ENCODE peak calls at places on chromosomes 11 and 22, in ten cellular contexts. I is retina; M is NB4; K is stimulated activated effector memory CD8-positive, alpha-beta T cell treated with anti-CD3 and anti-CD28 coated beads, Interleukin-12 subunit alpha, Interleukin-12 subunit beta, amount 100 ng/mL, for 72 hours; A is pancreas; P is hypothalamus; L is EL; Q is NCI-H1694; E is stimulated activated CD4-positive, alpha-beta T cell treated with anti-CD3 and anti-CD28 coated beads, TNF-alpha, amount 100 ng/mL, for 4 hours; G is AG09319. W is an unnamed sample.

GRCh38 chr11:65291613-65292012 is 23.1 kb upstream of the CDC42EP2 start:
- DNase-seq in I (no peak), M (no peak), K (no peak), A (no peak), P (no peak), L (peak), Q (no peak), E (no peak), G (no peak), W (no peak)

GRCh38 chr22:22061085-22062077 is 78.8 kb upstream of the TOP3B start:
- DNase-seq in I (peak), M (peak), K (no peak), A (no peak), P (no peak), L (peak), Q (peak), E (no peak), G (peak), W (peak)

GRCh38 chr11:67662142-67662805 is 11.7 kb upstream of the ACY3 start:
- DNase-seq in I (no peak), M (no peak), K (no peak), A (no peak), P (no peak), L (no peak), Q (no peak), E (no peak), G (no peak), W (no peak)

GRCh38 chr11:105937331-105937730 is 84.7 kb downstream of the MSANTD4 start:
- DNase-seq in I (no peak), M (no peak), K (no peak), A (no peak), P (no peak), L (peak), Q (no peak), E (no peak), G (no peak), W (no peak)

GRCh38 chr11:11141019-11141418 is 212.0 kb downstream of the CSNK2A3 start:
- DNase-seq in I (no peak), M (no peak), K (no peak), A (no peak), P (no peak), L (no peak), Q (no peak), E (no peak), G (no peak), W (no peak)

GRCh38 chr11:63608353-63609345 is 5.6 kb downstream of the PLAAT3 start:
- DNase-seq in I (no peak), M (no peak), K (no peak), A (no peak), P (no peak), L (peak), Q (no peak), E (no peak), G (no peak), W (no peak)

GRCh38 chr11:54603898-54604297 is at the start of gene OR4C46:
- DNase-seq in I (no peak), M (no peak), K (no peak), A (no peak), P (no peak), L (no peak), Q (no peak), E (no peak), G (no peak), W (no peak)

GRCh38 chr11:816433-816779 is 2.3 kb upstream of the PNPLA2 start:
- DNase-seq in I (no peak), M (no peak), K (no peak), A (no peak), P (no peak), L (no peak), Q (no peak), E (no peak), G (no peak), W (no peak)

GRCh38 chr11:69918938-69919650 is 99.9 kb upstream of the FGF3 start:
- DNase-seq in I (peak), M (peak), K (peak), A (peak), P (peak), L (peak), Q (peak), E (peak), G (no peak), W (peak)

GRCh38 chr11:107689317-107690202 is 22.3 kb downstream of the SLN start:
- DNase-seq in I (peak), M (peak), K (peak), A (peak), P (peak), L (peak), Q (peak), E (peak), G (peak), W (peak)

GRCh38 chr11:124394408-124394807 is 4.4 kb downstream of the OR8B3 start:
- DNase-seq in I (no peak), M (peak), K (no peak), A (no peak), P (no peak), L (peak), Q (no peak), E (no peak), G (no peak), W (no peak)

GRCh38 chr22:43210631-43211515 is 23.9 kb upstream of the TTLL12 start:
- DNase-seq in I (no peak), M (no peak), K (no peak), A (no peak), P (no peak), L (no peak), Q (no peak), E (no peak), G (no peak), W (no peak)

GRCh38 chr11:14148653-14149273 is 186.2 kb downstream of the SPON1 start:
- DNase-seq in I (no peak), M (peak), K (no peak), A (no peak), P (no peak), L (peak), Q (peak), E (no peak), G (peak), W (peak)

GRCh38 chr11:61491736-61492395 is 16.7 kb upstream of the LRRC10B start:
- DNase-seq in I (no peak), M (no peak), K (no peak), A (no peak), P (no peak), L (no peak), Q (no peak), E (no peak), G (no peak), W (no peak)

GRCh38 chr22:45094826-45095225 is 68.9 kb upstream of the NUP50 start:
- DNase-seq in I (no peak), M (no peak), K (no peak), A (no peak), P (no peak), L (no peak), Q (no peak), E (no peak), G (no peak), W (no peak)

GRCh38 chr11:107707807-107708206 is 4.0 kb downstream of the SLN start:
- DNase-seq in I (no peak), M (no peak), K (no peak), A (no peak), P (no peak), L (no peak), Q (no peak), E (no peak), G (no peak), W (no peak)

GRCh38 chr11:96012086-96012824 is 88.3 kb upstream of the MTMR2 start:
- DNase-seq in I (peak), M (peak), K (no peak), A (no peak), P (peak), L (peak), Q (peak), E (peak), G (peak), W (no peak)

GRCh38 chr11:77068461-77069335 is 1.9 kb downstream of the CAPN5 start:
- DNase-seq in I (no peak), M (no peak), K (no peak), A (no peak), P (no peak), L (no peak), Q (no peak), E (no peak), G (no peak), W (no peak)

GRCh38 chr22:37906364-37907008 is 389 bp downstream of the MICALL1 start:
- DNase-seq in I (no peak), M (peak), K (peak), A (peak), P (no peak), L (peak), Q (no peak), E (no peak), G (no peak), W (no peak)

GRCh38 chr11:2271327-2272240 is 1.2 kb upstream of the ASCL2 start:
- DNase-seq in I (peak), M (no peak), K (no peak), A (peak), P (no peak), L (no peak), Q (no peak), E (no peak), G (no peak), W (no peak)

GRCh38 chr22:40326905-40327735 is 19.2 kb upstream of the ADSL start:
- DNase-seq in I (no peak), M (no peak), K (no peak), A (no peak), P (no peak), L (peak), Q (no peak), E (no peak), G (no peak), W (no peak)

GRCh38 chr11:1695548-1696108 is 1.4 kb upstream of the KRTAP5-6 start:
- DNase-seq in I (no peak), M (no peak), K (no peak), A (no peak), P (no peak), L (no peak), Q (no peak), E (no peak), G (no peak), W (no peak)

GRCh38 chr11:69169479-69169878 is 13.7 kb downstream of the SMIM38 start:
- DNase-seq in I (no peak), M (no peak), K (no peak), A (no peak), P (no peak), L (no peak), Q (no peak), E (no peak), G (no peak), W (no peak)

GRCh38 chr11:128550967-128551522 is 36.3 kb downstream of the ETS1 start:
- DNase-seq in I (no peak), M (no peak), K (no peak), A (no peak), P (no peak), L (no peak), Q (no peak), E (no peak), G (no peak), W (no peak)

GRCh38 chr22:19667872-19668740 is 46.2 kb upstream of the SEPTIN5 start:
- DNase-seq in I (no peak), M (peak), K (no peak), A (no peak), P (no peak), L (no peak), Q (no peak), E (no peak), G (no peak), W (no peak)